ENCODE peak calls at places on chromosomes 5 and 9, in six cellular contexts. J, H, P, R, C and A are unnamed samples. For H3K9me3, the result is how much of the 10 kb centered on the place peaks cover.

GRCh38 chr5:107385701-107386100 is 285.0 kb downstream of the EFNA5 start:
- DNase-seq in J (no peak), H (no peak), P (no peak), R (no peak), C (no peak), A (no peak)

GRCh38 chr9:15622596-15622995 is 69.8 kb downstream of the CCDC171 start:
- DNase-seq in J (no peak), H (no peak), P (no peak), R (no peak), C (no peak), A (no peak)

GRCh38 chr9:94719878-94720277 is 6.6 kb upstream of the AOPEP start:
- DNase-seq in J (no peak), H (no peak), P (no peak), R (no peak), C (no peak), A (no peak)

GRCh38 chr5:142316051-142316450 is 8.8 kb downstream of the SPRY4 start:
- DNase-seq in J (no peak), H (no peak), P (no peak), R (no peak), C (no peak), A (no peak)

GRCh38 chr9:16735000-16735399 is 135.5 kb downstream of the BNC2 start:
- DNase-seq in J (no peak), H (no peak), P (no peak), R (no peak), C (no peak), A (no peak)

GRCh38 chr9:127899200-127899943 is at the start of gene ST6GALNAC6:
- DNase-seq in J (peak), H (peak), P (no peak), R (peak), C (peak), A (peak)

GRCh38 chr9:22005083-22005699 is 3.9 kb downstream of the CDKN2B start:
- DNase-seq in J (no peak), H (no peak), P (no peak), R (no peak), C (no peak), A (no peak)

GRCh38 chr5:111749303-111750026 is 7.5 kb downstream of the NREP start:
- DNase-seq in J (no peak), H (no peak), P (no peak), R (no peak), C (no peak), A (no peak)

GRCh38 chr5:158840193-158840592 is 259.5 kb downstream of the EBF1 start:
- DNase-seq in J (no peak), H (no peak), P (no peak), R (no peak), C (no peak), A (no peak)

GRCh38 chr5:160423025-160423554 is 1.4 kb downstream of the PTTG1 start:
- DNase-seq in J (no peak), H (no peak), P (no peak), R (no peak), C (no peak), A (no peak)

GRCh38 chr5:124641154-124641792 is 105.2 kb downstream of the ZNF608 start:
- DNase-seq in J (peak), H (no peak), P (no peak), R (no peak), C (no peak), A (no peak)

GRCh38 chr5:53211799-53212198 is 102.2 kb upstream of the MOCS2 start:
- DNase-seq in J (no peak), H (peak), P (no peak), R (no peak), C (no peak), A (no peak)

GRCh38 chr9:26260238-26260637 is 582.0 kb upstream of the TUSC1 start:
- DNase-seq in J (no peak), H (no peak), P (no peak), R (no peak), C (no peak), A (no peak)

GRCh38 chr9:21696411-21696865 is 106.0 kb upstream of the MTAP start:
- DNase-seq in J (no peak), H (no peak), P (no peak), R (no peak), C (peak), A (no peak)

GRCh38 chr9:35859310-35859994 is 10.7 kb downstream of the OR13J1 start:
- DNase-seq in J (no peak), H (no peak), P (no peak), R (peak), C (peak), A (no peak)

GRCh38 chr5:170886210-170886894 is 24.5 kb downstream of the RANBP17 start:
- DNase-seq in J (no peak), H (no peak), P (no peak), R (no peak), C (no peak), A (no peak)

GRCh38 chr5:172659909-172660628 is 19.0 kb downstream of the NEURL1B start:
- DNase-seq in J (peak), H (no peak), P (no peak), R (peak), C (no peak), A (peak)

GRCh38 chr9:101477736-101478135 is 42.2 kb upstream of the ALDOB start:
- DNase-seq in J (no peak), H (no peak), P (no peak), R (no peak), C (no peak), A (peak)

GRCh38 chr5:171442287-171443042 is 23.0 kb downstream of the FGF18 start:
- DNase-seq in J (no peak), H (peak), P (no peak), R (no peak), C (no peak), A (no peak)

DNA sequence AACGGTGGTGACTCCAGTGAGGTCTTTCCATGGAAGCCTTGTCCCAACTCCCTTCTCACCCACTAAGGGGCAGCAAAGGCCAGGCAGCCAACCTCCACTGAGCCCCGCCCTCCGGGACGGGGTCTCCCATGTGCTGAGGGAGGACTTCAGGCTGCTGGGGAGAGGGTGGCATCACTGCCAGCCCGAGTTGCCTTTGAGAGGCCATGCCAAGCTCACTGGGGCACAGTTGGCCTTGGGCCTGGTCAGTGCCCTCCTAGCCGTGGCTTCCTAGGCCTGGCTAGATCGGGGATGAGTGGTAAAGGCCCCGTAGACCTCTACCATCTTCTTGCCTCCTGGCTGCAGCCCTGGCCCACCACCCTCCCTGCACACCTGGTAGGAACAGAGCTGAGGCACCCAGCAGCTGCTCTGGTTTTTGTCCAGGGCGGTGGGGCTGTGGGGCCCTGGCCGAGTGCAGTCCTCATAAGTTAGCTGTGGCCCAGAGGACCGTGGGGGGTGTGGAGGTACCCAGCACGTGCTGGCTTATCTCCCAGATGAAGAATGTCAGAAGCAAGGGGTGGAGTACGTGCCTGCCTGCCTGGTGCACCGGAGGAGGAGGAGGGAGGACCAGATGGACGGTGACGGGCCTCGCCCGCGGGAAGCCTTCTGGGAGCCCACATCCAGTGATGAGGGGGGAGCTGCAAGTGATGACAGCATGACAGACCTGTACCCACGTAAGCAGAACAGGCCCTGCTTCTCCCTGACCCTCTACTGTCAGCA is 3.2 kb downstream of the SURF2 start:
- DNase-seq in J (no peak), H (peak), P (no peak), R (no peak), C (no peak), A (no peak)
- TF ChIP-seq CTCF in J (no peak), H (peak), P (no peak), R (no peak), C (peak), A (no peak)

GRCh38 chr9:14313951-14314423 is at the start of gene NFIB:
- DNase-seq in J (peak), H (peak), P (no peak), R (peak), C (peak), A (peak)

GRCh38 chr9:14314424-14314928 is 535 bp upstream of the NFIB start:
- DNase-seq in J (peak), H (peak), P (peak), R (peak), C (peak), A (peak)

GRCh38 chr9:14316574-14317304 is 2.8 kb upstream of the NFIB start:
- DNase-seq in J (no peak), H (no peak), P (no peak), R (no peak), C (no peak), A (no peak)

GRCh38 chr9:14315754-14316573 is 2.0 kb upstream of the NFIB start:
- DNase-seq in J (peak), H (no peak), P (no peak), R (no peak), C (peak), A (peak)

DNA sequence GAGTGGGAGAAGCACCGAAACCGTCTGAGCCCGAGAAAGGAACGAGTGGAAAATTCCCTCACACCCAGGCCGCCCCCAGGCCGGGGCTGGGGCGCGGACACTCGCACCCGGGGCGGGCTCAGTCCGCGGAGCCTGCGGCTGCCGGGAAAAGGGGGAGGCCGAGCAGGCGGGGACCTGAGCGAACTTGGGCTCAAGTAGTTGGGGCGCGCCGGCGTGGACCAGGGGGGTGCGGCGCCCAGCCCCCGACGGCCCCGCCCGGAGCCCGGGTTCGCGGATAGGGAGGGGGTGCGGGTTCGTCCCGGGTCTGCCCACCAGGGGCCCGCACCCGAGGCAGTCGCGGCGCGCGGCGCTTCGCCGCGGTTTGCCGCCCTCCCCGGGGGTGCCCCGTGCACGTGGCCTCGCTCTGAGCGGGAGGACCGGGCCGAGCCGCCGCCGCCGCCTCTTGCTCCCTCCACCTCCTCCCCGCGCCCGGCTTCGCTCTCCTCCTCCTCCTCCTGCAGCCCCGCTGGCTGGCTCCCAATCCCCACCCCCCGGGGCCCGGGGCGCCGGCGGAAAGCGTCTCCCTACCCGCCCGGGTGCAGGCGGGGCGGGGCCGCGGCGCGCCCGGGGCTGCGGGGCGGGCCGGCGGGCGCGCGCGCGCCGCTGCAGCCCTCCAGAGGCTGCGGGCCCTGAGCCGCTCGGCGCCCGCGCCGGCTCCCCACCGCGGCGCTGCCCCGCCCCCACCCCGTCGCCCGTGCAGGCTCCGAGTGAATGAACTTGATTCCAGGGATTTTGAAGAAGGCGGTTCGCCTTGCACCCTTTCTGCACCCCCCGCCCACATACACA is 1.2 kb upstream of the NFIB start:
- DNase-seq in J (peak), H (peak), P (peak), R (peak), C (peak), A (peak)
- TF ChIP-seq EP300 in J (no peak), H (no peak), P (no peak), R (no peak), C (no peak), A (no peak)

DNA sequence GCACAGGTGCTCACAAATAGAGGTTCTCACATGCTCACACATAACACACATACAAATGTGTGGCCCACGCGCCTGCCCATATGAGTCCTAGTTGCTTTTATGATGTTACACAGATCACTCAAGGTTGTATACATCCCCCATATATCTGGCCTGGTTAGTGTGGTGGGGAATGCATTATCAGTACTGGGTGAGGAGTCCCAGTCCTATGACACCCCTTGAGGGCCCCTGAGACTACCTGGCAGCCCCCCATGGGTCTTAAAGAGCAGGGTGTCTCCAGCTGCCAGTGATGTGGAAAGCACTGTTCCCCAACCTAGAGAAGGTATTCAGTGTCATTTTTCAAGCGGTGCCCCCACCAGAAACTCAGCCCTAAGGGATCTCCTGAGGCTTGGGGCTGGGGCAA is 2.8 kb upstream of the HAND1 start:
- DNase-seq in J (no peak), H (no peak), P (no peak), R (no peak), C (no peak), A (no peak)
- H3K9me3 ChIP-seq in J (under half), H (under half), P (under half), R (under half), C (under half), A (under half)

DNA sequence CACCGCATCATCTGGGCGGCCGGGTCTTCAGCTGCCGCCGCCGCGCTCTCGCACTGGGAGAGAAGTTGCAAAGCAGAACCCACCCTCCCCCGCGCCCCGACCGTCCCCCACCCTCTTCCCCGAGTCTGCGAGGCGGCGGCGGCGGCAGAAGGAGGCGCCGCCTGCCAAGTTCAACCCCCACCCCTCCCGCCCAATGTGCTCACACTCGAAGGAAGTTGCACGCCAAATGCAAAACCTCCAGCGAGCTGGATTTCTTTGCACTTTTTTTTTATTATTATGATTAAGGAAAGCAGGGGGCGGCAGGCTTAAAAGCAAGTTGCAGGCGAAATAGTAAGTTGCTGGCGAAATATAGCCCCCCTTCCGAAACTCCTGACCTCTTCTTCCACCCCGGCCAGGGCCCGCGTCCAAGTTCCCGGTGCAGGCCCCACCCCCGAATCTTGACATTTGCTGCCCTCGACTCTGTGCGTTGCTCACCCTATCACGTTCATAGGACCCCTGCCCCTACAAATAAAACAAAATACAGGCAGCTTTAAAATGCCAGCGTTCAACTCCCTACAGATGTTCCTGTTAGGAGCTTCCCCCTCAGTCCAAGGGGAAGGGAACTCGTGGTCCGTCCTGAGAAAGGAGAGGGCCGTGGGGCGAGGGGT is 1.1 kb upstream of the NR3C1 start:
- DNase-seq in J (peak), H (peak), P (peak), R (peak), C (peak), A (peak)
- TF ChIP-seq CTCF in J (no peak), H (no peak), P (no peak), R (no peak), C (no peak), A (no peak)

DNA sequence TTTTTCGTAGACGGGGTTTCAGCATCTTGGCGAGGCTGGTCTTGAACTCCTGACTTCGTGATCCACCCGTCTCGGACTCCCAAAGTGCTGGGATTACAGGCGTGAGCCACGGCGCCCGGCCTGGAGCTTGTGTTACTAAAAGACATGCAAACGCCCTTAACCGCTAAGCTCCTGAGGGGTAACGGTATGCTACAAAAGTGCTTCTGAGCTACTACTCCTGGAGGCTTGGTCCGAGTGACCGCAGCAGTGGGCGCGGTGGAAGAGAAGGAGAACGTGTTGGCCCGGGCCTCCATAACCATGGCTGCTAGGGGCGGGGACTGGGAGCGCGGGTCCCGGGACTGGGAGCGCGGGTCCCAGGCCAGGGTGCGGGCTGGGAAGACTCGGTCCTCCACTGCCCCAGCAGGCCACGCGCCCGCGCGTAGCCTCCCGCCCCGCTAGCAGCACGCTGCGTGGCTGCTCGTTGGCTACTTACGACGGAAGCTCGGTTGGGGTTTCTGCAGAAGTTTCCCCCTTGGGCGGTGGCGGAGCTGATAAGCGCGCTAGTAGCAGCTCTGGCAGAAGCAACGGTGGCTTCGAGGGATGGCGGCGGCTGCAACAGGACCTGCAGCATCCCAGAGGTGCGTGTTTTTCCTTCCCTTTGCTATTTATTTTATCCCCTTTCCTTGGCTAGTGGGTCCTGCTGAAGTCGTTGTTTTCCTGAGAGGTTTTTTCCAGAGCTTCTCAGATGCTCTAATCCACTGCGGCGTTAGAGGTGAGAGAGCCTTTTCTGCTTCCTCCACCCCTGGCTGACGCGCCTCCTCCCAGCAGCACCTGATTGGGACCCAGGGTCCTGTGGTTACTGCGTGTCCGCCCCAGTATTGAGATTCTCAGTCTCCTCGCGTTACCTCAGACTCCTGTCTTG is 69.3 kb upstream of the CCDC180 start:
- DNase-seq in J (peak), H (peak), P (peak), R (peak), C (peak), A (peak)
- TF ChIP-seq EP300 in J (no peak), H (peak), P (no peak), R (peak), C (no peak), A (no peak)

GRCh38 chr5:95484421-95484820 is 70.4 kb downstream of the SKIC3 start:
- DNase-seq in J (no peak), H (no peak), P (no peak), R (no peak), C (no peak), A (no peak)
- H3K9me3 ChIP-seq in J (under half), H (under half), P (under half), R (under half), C (under half), A (under half)

GRCh38 chr5:43647789-43648188 is 44.8 kb downstream of the NNT start:
- DNase-seq in J (no peak), H (no peak), P (no peak), R (no peak), C (no peak), A (no peak)

GRCh38 chr5:43643750-43644149 is 40.8 kb downstream of the NNT start:
- DNase-seq in J (no peak), H (no peak), P (no peak), R (no peak), C (no peak), A (no peak)

GRCh38 chr5:43648499-43649124 is 45.6 kb downstream of the NNT start:
- DNase-seq in J (no peak), H (no peak), P (no peak), R (no peak), C (no peak), A (no peak)

GRCh38 chr5:43649256-43649655 is 46.3 kb downstream of the NNT start:
- DNase-seq in J (no peak), H (no peak), P (no peak), R (no peak), C (no peak), A (no peak)

GRCh38 chr5:43646997-43647396 is 44.0 kb downstream of the NNT start:
- DNase-seq in J (no peak), H (no peak), P (no peak), R (no peak), C (no peak), A (no peak)
- TF ChIP-seq CTCF in J (no peak), H (no peak), P (no peak), R (no peak), C (no peak), A (no peak)

GRCh38 chr9:83477571-83477970 is 60.6 kb downstream of the FRMD3 start:
- DNase-seq in J (no peak), H (no peak), P (no peak), R (no peak), C (no peak), A (no peak)
- TF ChIP-seq EP300 in J (no peak), H (no peak), P (no peak), R (no peak), C (no peak), A (no peak)